ENCODE peak calls at places on chromosomes 16 and 17, in five cellular contexts. J is GM12865, K is NCI-H774, Z is omental fat pad, S is kidney epithelial cell. N is an unnamed sample.

GRCh38 chr17:81381632-81382577 is 13.4 kb upstream of the BAHCC1 start:
- DNase-seq in J (no peak), K (no peak), S (no peak), Z (no peak), N (no peak)

GRCh38 chr17:36133629-36134259 is 30.1 kb downstream of the CCL4 start:
- DNase-seq in Z (no peak), J (no peak), K (no peak), S (no peak), N (no peak)

GRCh38 chr17:83143817-83144231 is 64.4 kb downstream of the METRNL start:
- DNase-seq in Z (no peak), J (no peak), K (no peak), S (no peak), N (no peak)

GRCh38 chr17:57606111-57606875 is 138.8 kb downstream of the CCDC182 start:
- DNase-seq in S (no peak), J (no peak), K (no peak), Z (no peak), N (no peak)

GRCh38 chr16:4371481-4372314 is at the start of gene VASN:
- DNase-seq in Z (peak), S (no peak), J (peak), K (peak), N (peak)

GRCh38 chr17:28475151-28475900 is 1.9 kb downstream of the SLC13A2 start:
- DNase-seq in S (no peak), K (no peak), Z (no peak), J (no peak), N (no peak)

GRCh38 chr17:7228920-7229319 is 5.4 kb downstream of the DVL2 start:
- DNase-seq in J (no peak), S (no peak), K (no peak), Z (no peak), N (no peak)

GRCh38 chr16:54178491-54178976 is 108.1 kb downstream of the IRX3 start:
- DNase-seq in Z (no peak), K (no peak), J (no peak), S (no peak), N (no peak)

N was measured in GM20000.